ENCODE peak calls at places on chromosomes 6 and 20, in five cellular contexts. Z is dorsolateral prefrontal cortex, V is mesothelial cell of epicardium, G is epithelial cell of esophagus, A is Calu3. J is an unnamed sample.

GRCh38 chr6:89799756-89800155 is 19.8 kb downstream of the MDN1 start:
- DNase-seq in A (no peak), Z (no peak), V (no peak), G (no peak), J (no peak)

GRCh38 chr20:54199721-54200176 is 8.1 kb upstream of the PFDN4 start:
- DNase-seq in G (peak), A (peak), V (peak), Z (peak), J (peak)

GRCh38 chr6:133369755-133370154 is 128.6 kb downstream of the EYA4 start:
- DNase-seq in A (no peak), G (no peak), V (no peak), Z (no peak), J (no peak)

GRCh38 chr20:58010186-58010585 is 218.3 kb downstream of the ANKRD60 start:
- DNase-seq in V (no peak), G (no peak), A (no peak), Z (no peak), J (no peak)

GRCh38 chr20:49571553-49571835 is 3.6 kb upstream of the PTGIS start:
- DNase-seq in V (no peak), A (no peak), G (no peak), Z (no peak), J (no peak)

GRCh38 chr6:53651764-53652401 is 13.7 kb downstream of the KLHL31 start:
- DNase-seq in V (peak), G (peak), A (peak), Z (peak), J (peak)

GRCh38 chr6:154276810-154277577 is 79.6 kb downstream of the IPCEF1 start:
- DNase-seq in Z (no peak), G (peak), A (no peak), V (no peak), J (no peak)

GRCh38 chr20:20761302-20761701 is 48.9 kb upstream of the RALGAPA2 start:
- DNase-seq in A (no peak), G (no peak), V (no peak), Z (no peak), J (no peak)

GRCh38 chr6:23414204-23414501 is 711.9 kb upstream of the NRSN1 start:
- DNase-seq in V (no peak), A (peak), G (peak), Z (no peak), J (no peak)

GRCh38 chr20:12068146-12068545 is 150.5 kb downstream of the BTBD3 start:
- DNase-seq in V (no peak), Z (no peak), A (no peak), G (no peak), J (no peak)

GRCh38 chr6:79467716-79468115 is 69.5 kb downstream of the LCA5 start:
- DNase-seq in V (no peak), A (no peak), G (no peak), Z (no peak), J (no peak)

GRCh38 chr6:146984251-146984924 is 219.8 kb upstream of the STXBP5 start:
- DNase-seq in V (no peak), A (no peak), G (no peak), Z (no peak), J (no peak)

GRCh38 chr6:36015666-36016065 is 8.8 kb downstream of the SLC26A8 start:
- DNase-seq in Z (no peak), G (no peak), A (no peak), V (no peak), J (no peak)

GRCh38 chr20:61949714-61950630 is 115.7 kb downstream of the TAF4 start:
- DNase-seq in A (no peak), V (no peak), Z (peak), G (no peak), J (no peak)

GRCh38 chr20:5806457-5807263 is 56.5 kb downstream of the SHLD1 start:
- DNase-seq in V (no peak), G (no peak), Z (no peak), A (no peak), J (no peak)
- TF ChIP-seq CTCF in V (no peak), G (no peak), Z (no peak), A (no peak), J (no peak)

DNA sequence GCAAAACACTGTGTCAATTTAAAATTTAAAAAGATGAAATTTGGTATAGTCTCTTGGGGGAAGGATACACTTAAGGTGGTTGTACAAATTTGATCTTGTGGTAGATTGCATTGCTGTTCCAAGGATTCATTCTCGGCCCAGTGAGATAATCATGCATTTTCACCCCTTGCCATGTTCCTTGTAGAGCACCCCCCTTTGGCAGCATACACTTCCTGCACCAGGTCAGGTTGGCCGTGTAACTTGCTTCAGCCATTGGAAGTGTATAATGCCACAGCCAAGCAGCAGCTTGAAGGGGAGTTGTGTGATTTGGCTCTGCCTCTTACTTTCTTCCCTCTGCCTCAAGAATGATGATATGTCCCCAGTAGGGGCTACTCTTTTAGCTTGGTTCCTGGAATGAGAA is 21.9 kb downstream of the CCN2 start:
- DNase-seq in A (no peak), G (no peak), V (no peak), Z (no peak), J (no peak)
- TF ChIP-seq CTCF in A (no peak), G (peak), V (no peak), Z (no peak), J (no peak)

GRCh38 chr6:46491789-46492547 is 719 bp upstream of the RCAN2 start:
- DNase-seq in Z (peak), A (peak), V (peak), G (peak), J (peak)

GRCh38 chr6:46486186-46486585 is 5.1 kb downstream of the RCAN2 start:
- DNase-seq in G (no peak), Z (no peak), V (no peak), A (no peak), J (no peak)

GRCh38 chr6:46491201-46491788 is at the start of gene RCAN2:
- DNase-seq in Z (peak), A (peak), V (peak), G (peak), J (peak)

GRCh38 chr6:46490425-46491200 is 636 bp downstream of the RCAN2 start:
- DNase-seq in Z (peak), A (peak), G (no peak), V (peak), J (peak)
- TF ChIP-seq CTCF in Z (no peak), A (peak), G (no peak), V (peak), J (no peak)

GRCh38 chr20:14142171-14142570 is 146.9 kb downstream of the MACROD2 start:
- DNase-seq in G (peak), A (peak), Z (no peak), V (peak), J (no peak)
- TF ChIP-seq CTCF in G (peak), A (no peak), Z (peak), V (peak), J (no peak)

GRCh38 chr20:41095110-41095969 is 42.0 kb upstream of the PLCG1 start:
- DNase-seq in A (peak), Z (peak), V (peak), G (peak), J (peak)
- TF ChIP-seq CTCF in A (peak), Z (peak), V (peak), G (peak), J (peak)

J was measured in natural killer cell.